ENCODE peak calls at places on chromosomes 6 and 20, in eight cellular contexts. One of them, this sample, is unnamed. For H3K4me1, the result is how much of the 10 kb centered on the place peaks cover.

GRCh38 chr20:60694763-60695162 is 557.3 kb upstream of the CDH4 start:
- DNase-seq in PC-3: no peak
- DNase-seq in fibroblast of lung: peak
- DNase-seq in H1: no peak
- DNase-seq in GM23248: peak
- DNase-seq in HepG2: no peak
- DNase-seq in neuronal stem cell: no peak
- DNase-seq in neural progenitor cell: no peak
- DNase-seq in this sample: no peak

GRCh38 chr6:9646346-9647042 is 768.4 kb downstream of the TFAP2A start:
- DNase-seq in PC-3: no peak
- DNase-seq in fibroblast of lung: peak
- DNase-seq in H1: no peak
- DNase-seq in GM23248: peak
- DNase-seq in HepG2: no peak
- DNase-seq in neuronal stem cell: no peak
- DNase-seq in neural progenitor cell: no peak
- DNase-seq in this sample: peak

GRCh38 chr6:53704700-53705099 is 39.1 kb upstream of the KLHL31 start:
- DNase-seq in PC-3: no peak
- DNase-seq in fibroblast of lung: no peak
- DNase-seq in H1: no peak
- DNase-seq in GM23248: no peak
- DNase-seq in HepG2: no peak
- DNase-seq in neuronal stem cell: no peak
- DNase-seq in neural progenitor cell: no peak
- DNase-seq in this sample: no peak

GRCh38 chr6:124073021-124073420 is 269.4 kb downstream of the NKAIN2 start:
- DNase-seq in PC-3: no peak
- DNase-seq in fibroblast of lung: peak
- DNase-seq in H1: no peak
- DNase-seq in GM23248: no peak
- DNase-seq in HepG2: no peak
- DNase-seq in neuronal stem cell: peak
- DNase-seq in neural progenitor cell: peak
- DNase-seq in this sample: no peak

GRCh38 chr20:58511861-58512260 is 3.3 kb downstream of the APCDD1L start:
- DNase-seq in PC-3: no peak
- DNase-seq in fibroblast of lung: peak
- DNase-seq in H1: peak
- DNase-seq in GM23248: peak
- DNase-seq in HepG2: no peak
- DNase-seq in neuronal stem cell: no peak
- DNase-seq in neural progenitor cell: no peak
- DNase-seq in this sample: peak

GRCh38 chr6:132411296-132411695 is 10.0 kb upstream of the MOXD1 start:
- DNase-seq in PC-3: no peak
- DNase-seq in fibroblast of lung: no peak
- DNase-seq in H1: no peak
- DNase-seq in GM23248: no peak
- DNase-seq in HepG2: no peak
- DNase-seq in neuronal stem cell: no peak
- DNase-seq in neural progenitor cell: no peak
- DNase-seq in this sample: no peak

GRCh38 chr6:89749918-89750317 is 69.7 kb downstream of the MDN1 start:
- DNase-seq in PC-3: no peak
- DNase-seq in fibroblast of lung: no peak
- DNase-seq in H1: no peak
- DNase-seq in GM23248: no peak
- DNase-seq in HepG2: no peak
- DNase-seq in neuronal stem cell: no peak
- DNase-seq in neural progenitor cell: no peak
- DNase-seq in this sample: peak

GRCh38 chr20:25723975-25724374 is 27.3 kb upstream of the ZNF337 start:
- DNase-seq in PC-3: no peak
- DNase-seq in fibroblast of lung: no peak
- DNase-seq in H1: no peak
- DNase-seq in GM23248: no peak
- DNase-seq in HepG2: no peak
- DNase-seq in neuronal stem cell: no peak
- DNase-seq in neural progenitor cell: no peak
- DNase-seq in this sample: no peak

GRCh38 chr20:59043698-59044097 is 1.1 kb upstream of the PRELID3B start:
- DNase-seq in PC-3: peak
- DNase-seq in fibroblast of lung: no peak
- DNase-seq in H1: no peak
- DNase-seq in GM23248: peak
- DNase-seq in HepG2: no peak
- DNase-seq in neuronal stem cell: no peak
- DNase-seq in neural progenitor cell: no peak
- DNase-seq in this sample: peak

DNA sequence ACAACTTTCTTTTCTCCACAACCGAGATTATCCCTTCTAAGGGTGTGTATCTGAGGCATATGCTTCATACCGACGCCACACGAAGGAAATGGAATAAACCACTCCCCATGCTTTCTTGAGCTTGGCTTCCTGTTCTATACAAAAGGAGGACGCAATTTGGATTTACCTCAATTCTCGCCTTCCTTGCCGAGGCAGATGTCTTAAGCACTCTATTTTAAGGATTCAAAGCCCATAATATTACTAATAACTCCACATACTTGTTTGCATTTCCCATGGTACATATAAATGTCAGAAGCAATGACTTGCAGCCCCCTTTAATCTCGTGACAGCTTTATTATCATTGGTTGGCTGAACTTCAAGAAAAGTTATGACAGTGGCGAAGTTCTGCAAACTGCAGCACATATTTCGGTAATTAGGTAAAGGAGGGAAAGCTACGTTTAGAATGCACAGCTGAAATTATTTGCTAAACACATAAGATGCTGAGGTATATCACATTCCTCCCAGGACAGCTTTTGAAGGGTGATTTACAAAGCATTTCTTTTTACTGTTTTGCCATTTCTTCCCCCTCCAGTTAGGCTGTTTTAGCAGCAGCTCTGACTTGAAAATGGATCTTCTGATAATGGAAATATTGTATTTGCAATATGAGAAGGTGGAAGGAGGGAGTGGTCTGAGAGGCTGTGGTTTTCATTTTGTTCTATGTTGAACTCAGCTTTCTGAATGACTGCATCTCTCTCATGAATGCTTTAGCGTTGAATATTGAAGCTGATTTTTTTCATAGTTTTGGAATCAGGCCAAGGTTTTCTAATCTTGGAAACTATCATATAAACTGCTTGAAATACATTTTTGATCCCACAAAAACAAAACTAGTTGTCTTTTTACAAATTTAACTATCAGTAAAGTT is 330.4 kb downstream of the EPHA7 start:
- DNase-seq in PC-3: peak
- DNase-seq in fibroblast of lung: peak
- DNase-seq in H1: no peak
- DNase-seq in GM23248: no peak
- DNase-seq in HepG2: no peak
- DNase-seq in neuronal stem cell: no peak
- DNase-seq in neural progenitor cell: no peak
- DNase-seq in this sample: no peak
- H3K4me3 ChIP-seq in PC-3: no peak
- H3K4me3 ChIP-seq in fibroblast of lung: peak
- H3K4me3 ChIP-seq in H1: no peak
- H3K4me3 ChIP-seq in GM23248: no peak
- H3K4me3 ChIP-seq in HepG2: no peak
- H3K4me3 ChIP-seq in neuronal stem cell: no peak
- H3K4me3 ChIP-seq in neural progenitor cell: no peak
- H3K4me3 ChIP-seq in this sample: peak

GRCh38 chr20:49183444-49183843 is 4.7 kb downstream of the STAU1 start:
- DNase-seq in PC-3: no peak
- DNase-seq in fibroblast of lung: no peak
- DNase-seq in H1: no peak
- DNase-seq in GM23248: no peak
- DNase-seq in HepG2: no peak
- DNase-seq in neuronal stem cell: no peak
- DNase-seq in neural progenitor cell: no peak
- DNase-seq in this sample: no peak

GRCh38 chr20:49185071-49185757 is 2.9 kb downstream of the STAU1 start:
- DNase-seq in PC-3: no peak
- DNase-seq in fibroblast of lung: no peak
- DNase-seq in H1: no peak
- DNase-seq in GM23248: no peak
- DNase-seq in HepG2: peak
- DNase-seq in neuronal stem cell: no peak
- DNase-seq in neural progenitor cell: no peak
- DNase-seq in this sample: no peak

GRCh38 chr20:49187330-49188100 is 619 bp downstream of the STAU1 start:
- DNase-seq in PC-3: no peak
- DNase-seq in fibroblast of lung: no peak
- DNase-seq in H1: no peak
- DNase-seq in GM23248: peak
- DNase-seq in HepG2: no peak
- DNase-seq in neuronal stem cell: peak
- DNase-seq in neural progenitor cell: peak
- DNase-seq in this sample: peak

GRCh38 chr20:49186535-49187329 is 1.4 kb downstream of the STAU1 start:
- DNase-seq in PC-3: peak
- DNase-seq in fibroblast of lung: peak
- DNase-seq in H1: no peak
- DNase-seq in GM23248: peak
- DNase-seq in HepG2: peak
- DNase-seq in neuronal stem cell: peak
- DNase-seq in neural progenitor cell: peak
- DNase-seq in this sample: peak

GRCh38 chr20:49184691-49185070 is 3.5 kb downstream of the STAU1 start:
- DNase-seq in PC-3: no peak
- DNase-seq in fibroblast of lung: no peak
- DNase-seq in H1: no peak
- DNase-seq in GM23248: no peak
- DNase-seq in HepG2: no peak
- DNase-seq in neuronal stem cell: no peak
- DNase-seq in neural progenitor cell: no peak
- DNase-seq in this sample: no peak
- H3K4me1 ChIP-seq in PC-3: under half
- H3K4me1 ChIP-seq in fibroblast of lung: under half
- H3K4me1 ChIP-seq in H1: under half
- H3K4me1 ChIP-seq in GM23248: under half
- H3K4me1 ChIP-seq in HepG2: half or more
- H3K4me1 ChIP-seq in neuronal stem cell: under half
- H3K4me1 ChIP-seq in neural progenitor cell: under half
- H3K4me1 ChIP-seq in this sample: half or more

GRCh38 chr6:160883999-160884398 is 107.6 kb upstream of the MAP3K4 start:
- DNase-seq in PC-3: no peak
- DNase-seq in fibroblast of lung: no peak
- DNase-seq in H1: no peak
- DNase-seq in GM23248: no peak
- DNase-seq in HepG2: no peak
- DNase-seq in neuronal stem cell: no peak
- DNase-seq in neural progenitor cell: no peak
- DNase-seq in this sample: no peak
- H3K9ac ChIP-seq in PC-3: no peak
- H3K9ac ChIP-seq in fibroblast of lung: no peak
- H3K9ac ChIP-seq in H1: no peak
- H3K9ac ChIP-seq in GM23248: no peak
- H3K9ac ChIP-seq in HepG2: no peak
- H3K9ac ChIP-seq in neuronal stem cell: no peak
- H3K9ac ChIP-seq in neural progenitor cell: no peak
- H3K9ac ChIP-seq in this sample: no peak

GRCh38 chr20:50100552-50100951 is 12.4 kb downstream of the UBE2V1 start:
- DNase-seq in PC-3: no peak
- DNase-seq in fibroblast of lung: no peak
- DNase-seq in H1: no peak
- DNase-seq in GM23248: no peak
- DNase-seq in HepG2: no peak
- DNase-seq in neuronal stem cell: no peak
- DNase-seq in neural progenitor cell: no peak
- DNase-seq in this sample: peak
- H3K4me3 ChIP-seq in PC-3: no peak
- H3K4me3 ChIP-seq in fibroblast of lung: no peak
- H3K4me3 ChIP-seq in H1: no peak
- H3K4me3 ChIP-seq in GM23248: no peak
- H3K4me3 ChIP-seq in HepG2: no peak
- H3K4me3 ChIP-seq in neuronal stem cell: no peak
- H3K4me3 ChIP-seq in neural progenitor cell: no peak
- H3K4me3 ChIP-seq in this sample: no peak

GRCh38 chr6:11368760-11369159 is 136.3 kb upstream of the NEDD9 start:
- DNase-seq in PC-3: peak
- DNase-seq in fibroblast of lung: no peak
- DNase-seq in H1: no peak
- DNase-seq in GM23248: no peak
- DNase-seq in HepG2: no peak
- DNase-seq in neuronal stem cell: no peak
- DNase-seq in neural progenitor cell: no peak
- DNase-seq in this sample: no peak
- H3K4me1 ChIP-seq in PC-3: under half
- H3K4me1 ChIP-seq in fibroblast of lung: under half
- H3K4me1 ChIP-seq in H1: under half
- H3K4me1 ChIP-seq in GM23248: under half
- H3K4me1 ChIP-seq in HepG2: half or more
- H3K4me1 ChIP-seq in neuronal stem cell: under half
- H3K4me1 ChIP-seq in neural progenitor cell: under half
- H3K4me1 ChIP-seq in this sample: under half